ENCODE peak calls at places on chromosome 21, in nine cellular contexts. Z is uterus, D is HCT116, S is fibroblast of lung, H is prostate gland, K is psoas muscle, C is tibial artery, T is A549, R is sigmoid colon. U is an unnamed sample.

GRCh38 chr21:42302292-42302650 is 12.9 kb downstream of the TFF3 start:
- DNase-seq in R (peak; percentile 59), T (no peak), D (no peak), K (no peak), Z (no peak), C (no peak), H (no peak), S (no peak), U (no peak)

GRCh38 chr21:44885615-44886014 is 12.1 kb upstream of the PTTG1IP start:
- DNase-seq in C (no peak), Z (no peak), T (no peak), R (no peak), K (peak; percentile 24), D (no peak), H (no peak), S (no peak), U (no peak)

GRCh38 chr21:41552254-41552653 is 44.3 kb upstream of the TMPRSS2 start:
- DNase-seq in H (no peak), Z (no peak), D (no peak), K (no peak), S (no peak), R (no peak), T (no peak), C (no peak), U (no peak)

GRCh38 chr21:31220567-31220966 is 123.5 kb downstream of the TIAM1 start:
- DNase-seq in R (no peak), C (no peak), T (no peak), K (no peak), S (peak; percentile 26), D (no peak), H (no peak), Z (no peak), U (peak; percentile 2)

GRCh38 chr21:36729301-36729970 is 30.5 kb downstream of the SIM2 start:
- DNase-seq in C (no peak), D (no peak), T (no peak), K (no peak), H (no peak), Z (no peak), R (no peak), S (no peak), U (no peak)

GRCh38 chr21:42060166-42060565 is 11.0 kb upstream of the UMODL1 start:
- DNase-seq in T (no peak), S (no peak), D (no peak), Z (no peak), K (no peak), H (no peak), C (no peak), R (no peak), U (no peak)

GRCh38 chr21:44925027-44925755 is 4.5 kb upstream of the ITGB2 start:
- DNase-seq in H (no peak), R (no peak), C (no peak), D (no peak), S (peak; percentile 35), Z (no peak), T (no peak), K (no peak), U (no peak)

GRCh38 chr21:33901421-33902288 is 13.9 kb downstream of the ATP5PO start:
- DNase-seq in R (peak; percentile 73), S (peak; percentile 63), D (peak; percentile 38), K (no peak), Z (peak; percentile 30), H (peak; percentile 20), C (peak; percentile 31), T (peak; percentile 62), U (no peak)

GRCh38 chr21:17461014-17461413 is 51.8 kb upstream of the CXADR start:
- DNase-seq in D (no peak), S (peak; percentile 93), Z (peak; percentile 74), K (no peak), R (no peak), C (peak; percentile 47), H (peak; percentile 41), T (peak; percentile 26), U (no peak)

GRCh38 chr21:16455526-16455925 is 725.7 kb downstream of the USP25 start:
- DNase-seq in H (no peak), C (no peak), K (no peak), Z (no peak), R (no peak), D (no peak), T (no peak), S (no peak), U (no peak)

GRCh38 chr21:16455978-16456377 is 726.2 kb downstream of the USP25 start:
- DNase-seq in S (peak; percentile 40), D (no peak), H (no peak), T (no peak), C (no peak), K (no peak), R (no peak), Z (no peak), U (no peak)

GRCh38 chr21:16457498-16457897 is 727.7 kb downstream of the USP25 start:
- DNase-seq in C (no peak), R (no peak), S (no peak), K (no peak), H (no peak), T (no peak), Z (no peak), D (no peak), U (no peak)

DNA sequence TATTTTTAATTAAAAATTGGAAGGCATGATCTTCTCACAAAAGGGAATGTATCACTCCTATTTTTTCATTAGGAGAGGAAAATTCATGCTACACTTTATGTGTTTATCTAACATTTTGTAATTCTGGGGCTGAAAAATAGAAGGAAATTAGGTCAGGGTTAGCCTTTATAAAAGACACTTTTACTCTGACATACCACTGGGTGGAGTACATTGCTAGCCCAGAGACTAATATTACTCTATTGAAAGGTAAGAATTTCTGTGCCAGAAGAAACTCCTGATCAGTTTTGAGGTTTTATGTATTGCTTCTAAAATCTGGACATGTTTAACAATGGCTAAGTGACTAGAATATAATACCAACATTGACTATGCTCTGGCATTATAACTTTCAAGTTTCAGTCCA is 724.6 kb downstream of the USP25 start:
- DNase-seq in H (no peak), R (no peak), K (no peak), Z (no peak), C (no peak), T (peak; percentile 3), D (no peak), S (peak; percentile 42), U (no peak)
- TF ChIP-seq CTCF in H (no peak), R (no peak), K (peak; percentile 37), Z (no peak), C (peak; percentile 10), T (peak; percentile 31), D (no peak), S (peak; percentile 11), U (no peak)

DNA sequence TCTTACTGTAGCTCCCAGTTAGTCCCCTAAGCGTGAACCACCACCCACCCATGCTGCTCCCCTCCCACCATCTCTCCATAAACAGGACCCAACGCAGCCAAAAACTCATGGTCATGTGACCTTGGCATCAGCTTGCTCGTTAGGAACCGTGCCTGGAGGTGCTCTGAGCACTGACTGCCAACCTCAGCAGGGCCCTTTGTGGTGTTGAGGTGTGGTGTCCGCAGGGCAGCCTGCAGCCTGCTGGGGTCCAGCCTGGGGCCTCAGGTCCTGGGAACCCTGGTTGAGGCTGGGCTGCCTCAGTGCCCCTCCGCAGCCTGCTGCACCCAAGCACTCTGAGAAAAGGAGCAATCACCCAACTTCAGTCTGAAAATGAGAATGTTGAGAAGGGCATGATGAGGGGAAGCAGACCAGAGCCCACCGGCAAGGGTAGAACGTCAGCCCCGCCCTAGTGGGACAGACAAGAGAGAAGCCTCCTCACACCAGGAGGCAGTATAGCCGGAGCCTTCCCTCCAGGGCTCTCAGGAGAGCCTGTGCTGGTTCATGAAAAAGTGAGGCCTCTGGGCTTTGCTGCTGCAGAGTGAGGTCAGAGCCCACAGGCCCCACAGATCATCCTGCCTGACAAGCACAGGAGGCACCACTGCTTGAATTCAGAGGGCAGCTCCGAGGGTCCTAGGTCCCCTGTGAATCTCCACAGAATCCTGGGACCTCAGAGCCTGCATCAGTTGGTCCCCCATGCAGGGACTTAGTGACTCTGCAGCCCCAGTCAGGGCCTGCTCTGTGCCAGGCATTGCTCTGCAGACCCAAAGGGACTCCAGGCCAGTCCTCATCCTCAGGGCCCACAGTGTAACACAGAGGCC is 4.9 kb upstream of the COL6A2 start:
- DNase-seq in S (no peak), D (no peak), C (no peak), T (no peak), Z (peak; percentile 71), R (peak; percentile 90), K (peak; percentile 36), H (no peak), U (no peak)
- H3K9me3 ChIP-seq in S (peaks cover 1% of the 10 kb centered on the region), D (no peaks in the 10 kb centered on the region), C (no peaks in the 10 kb centered on the region), T (no peaks in the 10 kb centered on the region), Z (no peaks in the 10 kb centered on the region), R (no peaks in the 10 kb centered on the region), K (peaks cover 6% of the 10 kb centered on the region), H (no peaks in the 10 kb centered on the region), U (peaks cover 4% of the 10 kb centered on the region)

GRCh38 chr21:24895885-24896734 is 711.2 kb downstream of the MRPL39 start:
- DNase-seq in H (peak; percentile 18), D (no peak), T (no peak), C (no peak), R (no peak), S (peak; percentile 52), Z (no peak), K (no peak), U (no peak)
- TF ChIP-seq CTCF in H (peak; percentile 51), D (no peak), T (no peak), C (no peak), R (peak; percentile 29), S (peak; percentile 30), Z (no peak), K (no peak), U (peak; percentile 39)

GRCh38 chr21:39825250-39825649 is 42.0 kb upstream of the PCP4 start:
- DNase-seq in R (no peak), H (no peak), Z (no peak), T (no peak), K (no peak), D (no peak), S (no peak), C (no peak), U (no peak)

GRCh38 chr21:39818557-39818956 is 48.7 kb upstream of the PCP4 start:
- DNase-seq in T (no peak), Z (no peak), C (no peak), H (no peak), R (no peak), D (no peak), S (no peak), K (no peak), U (no peak)

GRCh38 chr21:39822042-39822441 is 45.2 kb upstream of the PCP4 start:
- DNase-seq in C (no peak), R (no peak), S (no peak), H (no peak), T (no peak), D (no peak), Z (no peak), K (no peak), U (no peak)
- H3K9me3 ChIP-seq in C (no peaks in the 10 kb centered on the region), R (no peaks in the 10 kb centered on the region), S (no peaks in the 10 kb centered on the region), H (no peaks in the 10 kb centered on the region), T (no peaks in the 10 kb centered on the region), D (no peaks in the 10 kb centered on the region), Z (no peaks in the 10 kb centered on the region), K (no peaks in the 10 kb centered on the region), U (no peaks in the 10 kb centered on the region)

U was measured in keratinocyte.